ENCODE peak calls at places on chromosomes 16 and 17, in eight cellular contexts. A, Y, O, R, B, J, U and C are unnamed samples.

GRCh38 chr17:1119924-1120323 is 59.9 kb downstream of the ABR start:
- DNase-seq in A (no peak), Y (no peak), O (no peak), R (no peak), B (no peak), J (no peak), U (no peak), C (no peak)

GRCh38 chr16:3889059-3889458 is 8.5 kb upstream of the CREBBP start:
- DNase-seq in A (no peak), Y (no peak), O (no peak), R (no peak), B (no peak), J (no peak), U (no peak), C (no peak)

GRCh38 chr16:87740441-87740840 is 25.3 kb downstream of the KLHDC4 start:
- DNase-seq in A (no peak), Y (no peak), O (no peak), R (no peak), B (peak), J (no peak), U (no peak), C (no peak)

GRCh38 chr17:16943032-16943352 is 28.9 kb downstream of the TNFRSF13B start:
- DNase-seq in A (no peak), Y (no peak), O (no peak), R (no peak), B (no peak), J (no peak), U (no peak), C (no peak)

GRCh38 chr17:15457723-15458094 is 9.7 kb downstream of the CDRT4 start:
- DNase-seq in A (no peak), Y (no peak), O (no peak), R (no peak), B (no peak), J (no peak), U (no peak), C (no peak)

GRCh38 chr16:58638148-58639036 is 8.8 kb upstream of the CNOT1 start:
- DNase-seq in A (peak), Y (peak), O (no peak), R (no peak), B (peak), J (no peak), U (no peak), C (peak)

GRCh38 chr17:68390888-68391545 is 66.3 kb downstream of the WIPI1 start:
- DNase-seq in A (no peak), Y (no peak), O (no peak), R (no peak), B (no peak), J (no peak), U (no peak), C (no peak)

GRCh38 chr16:17076818-17077498 is 393.8 kb downstream of the XYLT1 start:
- DNase-seq in A (no peak), Y (no peak), O (no peak), R (no peak), B (no peak), J (no peak), U (no peak), C (no peak)

GRCh38 chr16:49019081-49019633 is 262.5 kb downstream of the CBLN1 start:
- DNase-seq in A (no peak), Y (no peak), O (no peak), R (peak), B (no peak), J (no peak), U (no peak), C (peak)

GRCh38 chr17:32319548-32319905 is 22.4 kb downstream of the C17orf75 start:
- DNase-seq in A (peak), Y (peak), O (peak), R (peak), B (peak), J (peak), U (no peak), C (peak)

GRCh38 chr17:76363107-76363801 is 9.5 kb upstream of the PRPSAP1 start:
- DNase-seq in A (no peak), Y (no peak), O (no peak), R (no peak), B (no peak), J (no peak), U (no peak), C (no peak)

GRCh38 chr16:86010680-86011141 is 111.7 kb downstream of the IRF8 start:
- DNase-seq in A (no peak), Y (no peak), O (no peak), R (no peak), B (no peak), J (no peak), U (no peak), C (no peak)

GRCh38 chr16:66070140-66070887 is 296.2 kb upstream of the CDH5 start:
- DNase-seq in A (no peak), Y (no peak), O (no peak), R (no peak), B (peak), J (no peak), U (no peak), C (no peak)

GRCh38 chr16:55113195-55113594 is 182.5 kb downstream of the IRX5 start:
- DNase-seq in A (no peak), Y (no peak), O (no peak), R (no peak), B (no peak), J (no peak), U (no peak), C (no peak)

GRCh38 chr16:87435399-87436224 is 43.5 kb downstream of the MAP1LC3B start:
- DNase-seq in A (peak), Y (no peak), O (no peak), R (no peak), B (peak), J (no peak), U (no peak), C (no peak)

GRCh38 chr16:57637424-57637823 is 9.0 kb downstream of the ADGRG1 start:
- DNase-seq in A (no peak), Y (no peak), O (no peak), R (peak), B (no peak), J (no peak), U (no peak), C (no peak)

GRCh38 chr17:64145751-64146417 is 15.9 kb upstream of the ERN1 start:
- DNase-seq in A (peak), Y (peak), O (peak), R (peak), B (peak), J (peak), U (peak), C (peak)

GRCh38 chr16:11497329-11497805 is 89.4 kb downstream of the LITAF start:
- DNase-seq in A (peak), Y (peak), O (no peak), R (no peak), B (peak), J (peak), U (peak), C (peak)

GRCh38 chr16:30924086-30924714 is 828 bp downstream of the FBXL19 start:
- DNase-seq in A (no peak), Y (no peak), O (no peak), R (peak), B (no peak), J (no peak), U (no peak), C (peak)

GRCh38 chr17:16398270-16399267 is 16.8 kb upstream of the TRPV2 start:
- DNase-seq in A (no peak), Y (no peak), O (no peak), R (no peak), B (no peak), J (no peak), U (no peak), C (no peak)

GRCh38 chr17:29640413-29640812 is 17.7 kb upstream of the CORO6 start:
- DNase-seq in A (peak), Y (no peak), O (no peak), R (no peak), B (peak), J (no peak), U (no peak), C (no peak)

GRCh38 chr17:4313482-4314114 is 49.8 kb upstream of the ANKFY1 start:
- DNase-seq in A (no peak), Y (no peak), O (no peak), R (no peak), B (no peak), J (no peak), U (no peak), C (no peak)

GRCh38 chr17:30323262-30323894 is 10.5 kb downstream of the TMIGD1 start:
- DNase-seq in A (no peak), Y (no peak), O (peak), R (no peak), B (no peak), J (no peak), U (no peak), C (no peak)

GRCh38 chr17:67035131-67036083 is 8.9 kb upstream of the CACNG1 start:
- DNase-seq in A (peak), Y (no peak), O (no peak), R (no peak), B (no peak), J (peak), U (no peak), C (no peak)